ENCODE peak calls at places on chromosomes 4 and X, in five cellular contexts. I is K562, T is HepG2, Y is GM12878, L is H1. R is an unnamed sample.
A peak's percentile ranks its signal among the peaks of the same experiment; 100 is the strongest.

GRCh38 chr4:141350122-141350904 is 129.6 kb downstream of the ZNF330 start:
- DNase-seq in T (no peak), I (no peak), Y (no peak), L (no peak), R (no peak)

GRCh38 chrX:38151426-38151825 is 69.2 kb downstream of the SRPX start:
- DNase-seq in L (no peak), Y (no peak), I (no peak), T (no peak), R (no peak)

GRCh38 chr4:170729897-170730296 is 640.1 kb upstream of the AADAT start:
- DNase-seq in T (no peak), L (no peak), Y (no peak), I (no peak), R (no peak)

GRCh38 chrX:109795682-109796081 is 62.6 kb upstream of the ACSL4 start:
- DNase-seq in I (no peak), T (no peak), L (no peak), Y (no peak), R (no peak)

GRCh38 chr4:31984872-31985271 is 1264.7 kb downstream of the PCDH7 start:
- DNase-seq in L (no peak), I (no peak), Y (no peak), T (no peak), R (no peak)

GRCh38 chr4:140635606-140636005 is 66.8 kb upstream of the UCP1 start:
- DNase-seq in L (no peak), I (no peak), T (peak; percentile 77), Y (no peak), R (peak; percentile 16)

GRCh38 chr4:78560296-78560963 is 8.9 kb downstream of the ANXA3 start:
- DNase-seq in T (no peak), L (no peak), I (no peak), Y (no peak), R (peak; percentile 88)

GRCh38 chrX:70134116-70134477 is 850 bp downstream of the IGBP1 start:
- DNase-seq in Y (no peak), T (peak; percentile 3), I (peak; percentile 28), L (no peak), R (no peak)

GRCh38 chrX:38260231-38260630 is 39.6 kb upstream of the SRPX start:
- DNase-seq in T (peak; percentile 25), I (peak; percentile 6), L (peak; percentile 43), Y (no peak), R (peak; percentile 23)

GRCh38 chrX:10031743-10032142 is 64.6 kb downstream of the CLDN34 start:
- DNase-seq in Y (no peak), I (no peak), L (no peak), T (no peak), R (no peak)

GRCh38 chr4:100870940-100871772 is 353.3 kb upstream of the EMCN start:
- DNase-seq in Y (no peak), L (no peak), T (no peak), I (no peak), R (no peak)

GRCh38 chr4:74608151-74608949 is 163.4 kb downstream of the AREG start:
- DNase-seq in L (no peak), I (peak; percentile 7), T (no peak), Y (no peak), R (no peak)

GRCh38 chr4:2694691-2695090 is 61.4 kb downstream of the TNIP2 start:
- DNase-seq in T (no peak), I (no peak), L (no peak), Y (no peak), R (no peak)

GRCh38 chrX:93932471-93933220 is 258.6 kb downstream of the FAM133A start:
- DNase-seq in T (no peak), Y (no peak), L (no peak), I (no peak), R (no peak)

GRCh38 chr4:153594208-153594607 is 89.9 kb upstream of the TLR2 start:
- DNase-seq in Y (no peak), L (no peak), T (no peak), I (no peak), R (no peak)

GRCh38 chr4:105092356-105092755 is 54.3 kb upstream of the TET2 start:
- DNase-seq in T (no peak), L (no peak), I (no peak), Y (no peak), R (no peak)

GRCh38 chr4:73831569-73831968 is 4.9 kb upstream of the CXCL6 start:
- DNase-seq in I (no peak), T (no peak), L (no peak), Y (no peak), R (no peak)

GRCh38 chr4:114041117-114041475 is 61.6 kb upstream of the ARSJ start:
- DNase-seq in T (no peak), I (no peak), Y (no peak), L (no peak), R (no peak)

GRCh38 chrX:3713225-3713936 is at the start of gene PRKX:
- DNase-seq in Y (peak; percentile 13), T (no peak), I (peak; percentile 83), L (peak; percentile 60), R (no peak)

GRCh38 chrX:111467896-111468295 is 43.5 kb upstream of the SERTM2 start:
- DNase-seq in T (no peak), I (no peak), Y (no peak), L (no peak), R (no peak)

GRCh38 chr4:142698541-142698940 is 147.6 kb downstream of the INPP4B start:
- DNase-seq in I (no peak), Y (no peak), T (no peak), L (no peak), R (no peak)

GRCh38 chrX:130091976-130092522 is 18.2 kb downstream of the ELF4 start:
- DNase-seq in T (peak; percentile 66), I (peak; percentile 73), L (no peak), Y (peak; percentile 81), R (no peak)

GRCh38 chr4:80336582-80336981 is 1.1 kb downstream of the CFAP299 start:
- DNase-seq in T (peak; percentile 13), L (peak; percentile 50), Y (no peak), I (peak; percentile 39), R (peak; percentile 18)

GRCh38 chr4:180828455-180829018 is 1414.7 kb upstream of the TENM3 start:
- DNase-seq in L (no peak), I (no peak), T (peak; percentile 25), Y (no peak), R (peak; percentile 69)

GRCh38 chrX:42855262-42855661 is 77.3 kb upstream of the PPP1R2C start:
- DNase-seq in L (no peak), T (no peak), Y (no peak), I (no peak), R (no peak)

GRCh38 chr4:158316264-158316663 is 106.0 kb downstream of the TMEM144 start:
- DNase-seq in T (no peak), L (no peak), Y (no peak), I (no peak), R (no peak)

GRCh38 chr4:174047363-174047762 is 236.1 kb downstream of the FBXO8 start:
- DNase-seq in I (no peak), Y (no peak), L (no peak), T (no peak), R (no peak)

GRCh38 chr4:41939016-41939623 is 3.9 kb downstream of the TMEM33 start:
- DNase-seq in I (no peak), L (no peak), T (peak; percentile 16), Y (no peak), R (no peak)

GRCh38 chr4:5404073-5404472 is 304.3 kb downstream of the EVC2 start:
- DNase-seq in Y (no peak), I (no peak), L (no peak), T (no peak), R (no peak)

GRCh38 chr4:80484707-80485106 is 149.2 kb downstream of the CFAP299 start:
- DNase-seq in L (no peak), Y (no peak), I (no peak), T (no peak), R (no peak)

GRCh38 chr4:7425591-7426468 is 8.9 kb downstream of the PSAPL1 start:
- DNase-seq in Y (no peak), T (no peak), I (no peak), L (peak; percentile 28), R (no peak)

GRCh38 chr4:8198206-8198905 is 734 bp upstream of the SH3TC1 start:
- DNase-seq in Y (peak; percentile 30), T (no peak), L (no peak), I (no peak), R (no peak)

DNA sequence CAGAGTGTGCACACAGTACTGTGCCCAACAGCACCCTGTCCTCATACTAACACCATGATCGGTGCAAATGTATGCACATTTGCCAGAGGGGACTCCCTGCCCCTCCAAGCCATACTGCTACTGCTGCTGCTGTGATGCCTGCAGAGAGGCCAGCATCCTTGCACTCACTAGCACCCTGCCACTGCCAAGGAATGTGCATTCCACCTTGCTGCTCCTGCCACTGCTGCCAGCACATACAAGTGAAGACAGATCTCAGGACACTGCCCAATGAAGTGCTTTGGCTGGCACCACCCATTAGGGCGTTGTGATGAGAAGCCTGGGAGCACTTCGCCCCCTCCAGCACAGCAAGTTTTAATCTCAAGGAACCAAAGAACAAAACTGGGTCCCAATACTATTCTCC is 146.3 kb upstream of the DMD start:
- DNase-seq in T (no peak), L (no peak), I (no peak), Y (no peak), R (no peak)
- TF ChIP-seq JUND in T (no peak), L (no peak), I (no peak), Y (no peak), R (no peak)

GRCh38 chrX:152884171-152884570 is 13.7 kb upstream of the ZNF185 start:
- DNase-seq in L (no peak), T (no peak), I (peak; percentile 26), Y (no peak), R (no peak)

GRCh38 chrX:152892499-152892898 is 5.4 kb upstream of the ZNF185 start:
- DNase-seq in T (no peak), Y (no peak), L (no peak), I (no peak), R (no peak)

GRCh38 chrX:152881289-152881688 is 16.6 kb upstream of the ZNF185 start:
- DNase-seq in T (no peak), L (no peak), I (no peak), Y (no peak), R (no peak)

GRCh38 chrX:152886716-152887115 is 11.2 kb upstream of the ZNF185 start:
- DNase-seq in I (no peak), L (no peak), T (no peak), Y (no peak), R (no peak)
- H3K9me3 ChIP-seq in I (no peaks in the 10 kb centered on the region), L (no peaks in the 10 kb centered on the region), T (no peaks in the 10 kb centered on the region), Y (no peaks in the 10 kb centered on the region), R (no peaks in the 10 kb centered on the region)

GRCh38 chrX:39810901-39811300 is 286.9 kb downstream of the BCOR start:
- DNase-seq in L (no peak), I (no peak), T (no peak), Y (no peak), R (no peak)
- TF ChIP-seq JUND in L (no peak), I (no peak), T (no peak), Y (no peak), R (no peak)

GRCh38 chrX:68749426-68749825 is 79.4 kb upstream of the EFNB1 start:
- DNase-seq in Y (no peak), L (no peak), I (no peak), T (no peak), R (no peak)

GRCh38 chrX:68754406-68754805 is 74.4 kb upstream of the EFNB1 start:
- DNase-seq in L (no peak), I (no peak), Y (no peak), T (no peak), R (no peak)

GRCh38 chrX:68753218-68753617 is 75.6 kb upstream of the EFNB1 start:
- DNase-seq in I (no peak), T (no peak), Y (no peak), L (no peak), R (no peak)

GRCh38 chrX:68750316-68750715 is 78.5 kb upstream of the EFNB1 start:
- DNase-seq in T (no peak), I (no peak), L (no peak), Y (no peak), R (no peak)

GRCh38 chrX:68751372-68751771 is 77.4 kb upstream of the EFNB1 start:
- DNase-seq in I (no peak), T (peak; percentile 38), Y (no peak), L (no peak), R (no peak)
- H3K9me3 ChIP-seq in I (no peaks in the 10 kb centered on the region), T (no peaks in the 10 kb centered on the region), Y (no peaks in the 10 kb centered on the region), L (no peaks in the 10 kb centered on the region), R (no peaks in the 10 kb centered on the region)

R was measured in HCT116.